ENCODE peak calls at places on chromosome 10, in six cellular contexts. X is IMR-90, L is MG63, V is astrocyte of the hippocampus, C is pancreas, M is GF-D8. P is an unnamed sample.
A peak's percentile ranks its signal among the peaks of the same experiment; 100 is the strongest.

GRCh38 chr10:23439920-23440875 is 1.3 kb downstream of the OTUD1 start:
- DNase-seq in X (peak; percentile 37), L (peak; percentile 26), V (peak; percentile 36), C (peak; percentile 43), M (no peak), P (peak; percentile 47)

GRCh38 chr10:48531486-48531885 is 73.4 kb downstream of the ARHGAP22 start:
- DNase-seq in X (no peak), L (no peak), V (peak; percentile 65), C (no peak), M (no peak), P (no peak)

GRCh38 chr10:119374236-119374635 is 166.9 kb downstream of the GRK5 start:
- DNase-seq in X (no peak), L (no peak), V (no peak), C (no peak), M (no peak), P (no peak)

GRCh38 chr10:94303929-94304328 is 58.8 kb downstream of the NOC3L start:
- DNase-seq in X (no peak), L (no peak), V (no peak), C (no peak), M (no peak), P (no peak)

GRCh38 chr10:5584895-5585516 is 60.2 kb downstream of the CALML3 start:
- DNase-seq in X (peak; percentile 86), L (peak; percentile 74), V (peak; percentile 94), C (no peak), M (no peak), P (peak; percentile 85)

GRCh38 chr10:18303851-18304800 is 163.9 kb downstream of the CACNB2 start:
- DNase-seq in X (no peak), L (no peak), V (peak; percentile 13), C (no peak), M (no peak), P (no peak)

GRCh38 chr10:92242910-92243671 is 47.8 kb downstream of the CPEB3 start:
- DNase-seq in X (peak; percentile 64), L (peak; percentile 1), V (peak; percentile 83), C (peak; percentile 76), M (peak; percentile 60), P (peak; percentile 71)

GRCh38 chr10:110681023-110681681 is 37.0 kb downstream of the RBM20 start:
- DNase-seq in X (peak; percentile 31), L (peak; percentile 17), V (peak; percentile 58), C (no peak), M (no peak), P (peak; percentile 39)

GRCh38 chr10:80464557-80465466 is 10.7 kb downstream of the TSPAN14 start:
- DNase-seq in X (peak; percentile 45), L (peak; percentile 88), V (peak; percentile 70), C (no peak), M (no peak), P (peak; percentile 52)

GRCh38 chr10:116835658-116836057 is 13.6 kb upstream of the ENO4 start:
- DNase-seq in X (no peak), L (no peak), V (no peak), C (no peak), M (no peak), P (no peak)

GRCh38 chr10:104072786-104073185 is 12.9 kb downstream of the COL17A1 start:
- DNase-seq in X (peak; percentile 7), L (no peak), V (no peak), C (no peak), M (no peak), P (peak; percentile 34)

GRCh38 chr10:129033790-129034272 is 433.2 kb upstream of the MGMT start:
- DNase-seq in X (no peak), L (no peak), V (no peak), C (no peak), M (no peak), P (no peak)

GRCh38 chr10:69738071-69738470 is 63.6 kb upstream of the COL13A1 start:
- DNase-seq in X (no peak), L (peak; percentile 35), V (no peak), C (no peak), M (no peak), P (no peak)

GRCh38 chr10:26437637-26438461 is at the start of gene APBB1IP:
- DNase-seq in X (no peak), L (no peak), V (peak; percentile 9), C (peak; percentile 66), M (peak; percentile 96), P (peak; percentile 73)

P was measured in AG20443.